ENCODE peak calls at places on chromosomes 4 and X, in six cellular contexts. F is GM23248, C is astrocyte, W is PC-3, Y is GM23338, H is PC-9. T is an unnamed sample. For H4K20me1, the result is how much of the 10 kb centered on the place peaks cover.

GRCh38 chr4:83293305-83294046 is 8.9 kb upstream of the COQ2 start:
- DNase-seq in F (no peak), C (no peak), W (no peak), Y (no peak), H (no peak), T (no peak)

GRCh38 chr4:10096976-10097330 is 19.6 kb downstream of the WDR1 start:
- DNase-seq in F (no peak), C (no peak), W (no peak), Y (no peak), H (no peak), T (no peak)

GRCh38 chr4:161702287-161702686 is 461.5 kb downstream of the FSTL5 start:
- DNase-seq in F (no peak), C (no peak), W (peak), Y (peak), H (no peak), T (no peak)

GRCh38 chrX:119688856-119689455 is 4.0 kb downstream of the SEPTIN6 start:
- DNase-seq in F (no peak), C (no peak), W (no peak), Y (no peak), H (no peak), T (no peak)

GRCh38 chr4:70601422-70602039 is 9.5 kb downstream of the AMBN start:
- DNase-seq in F (peak), C (peak), W (peak), Y (peak), H (peak), T (peak)

GRCh38 chr4:168449740-168450442 is 30.4 kb downstream of the DDX60L start:
- DNase-seq in F (peak), C (peak), W (peak), Y (no peak), H (no peak), T (peak)

GRCh38 chr4:147361726-147362125 is 119.2 kb upstream of the EDNRA start:
- DNase-seq in F (peak), C (peak), W (peak), Y (no peak), H (peak), T (no peak)

GRCh38 chr4:152672403-152673092 is 7.2 kb downstream of the TMEM154 start:
- DNase-seq in F (no peak), C (no peak), W (no peak), Y (no peak), H (no peak), T (no peak)

GRCh38 chr4:73006286-73006990 is 63.1 kb downstream of the COX18 start:
- DNase-seq in F (no peak), C (no peak), W (no peak), Y (no peak), H (no peak), T (no peak)

GRCh38 chrX:123230798-123231197 is 46.7 kb downstream of the GRIA3 start:
- DNase-seq in F (no peak), C (no peak), W (no peak), Y (peak), H (no peak), T (no peak)

GRCh38 chr4:82715731-82716617 is 82.6 kb downstream of the SCD5 start:
- DNase-seq in F (peak), C (peak), W (no peak), Y (no peak), H (no peak), T (no peak)

GRCh38 chr4:156766846-156767245 is 204.8 kb downstream of the PDGFC start:
- DNase-seq in F (peak), C (peak), W (no peak), Y (no peak), H (no peak), T (no peak)

GRCh38 chr4:29704059-29704458 is 1016.1 kb upstream of the PCDH7 start:
- DNase-seq in F (no peak), C (no peak), W (no peak), Y (no peak), H (no peak), T (no peak)

GRCh38 chr4:181541396-181541795 is 701.8 kb upstream of the TENM3 start:
- DNase-seq in F (no peak), C (peak), W (no peak), Y (no peak), H (no peak), T (no peak)

GRCh38 chr4:19167321-19167720 is 1084.4 kb upstream of the SLIT2 start:
- DNase-seq in F (no peak), C (no peak), W (no peak), Y (no peak), H (no peak), T (no peak)

GRCh38 chr4:112403072-112403945 is 106.1 kb downstream of the ALPK1 start:
- DNase-seq in F (no peak), C (no peak), W (no peak), Y (peak), H (no peak), T (no peak)

GRCh38 chr4:108762559-108763225 is at the start of gene ETNPPL:
- DNase-seq in F (peak), C (no peak), W (peak), Y (peak), H (no peak), T (no peak)
- TF ChIP-seq EZH2 in F (no peak), C (peak), W (peak), Y (no peak), H (no peak), T (peak)

GRCh38 chr4:4488405-4489404 is 53.1 kb downstream of the STX18 start:
- DNase-seq in F (peak), C (peak), W (peak), Y (peak), H (peak), T (peak)

GRCh38 chr4:4490041-4490440 is 51.8 kb downstream of the STX18 start:
- DNase-seq in F (peak), C (no peak), W (peak), Y (no peak), H (no peak), T (no peak)

GRCh38 chr4:4485806-4486205 is 56.0 kb downstream of the STX18 start:
- DNase-seq in F (no peak), C (no peak), W (no peak), Y (no peak), H (no peak), T (no peak)

GRCh38 chr4:4490816-4491215 is 51.0 kb downstream of the STX18 start:
- DNase-seq in F (no peak), C (no peak), W (no peak), Y (no peak), H (no peak), T (no peak)

DNA sequence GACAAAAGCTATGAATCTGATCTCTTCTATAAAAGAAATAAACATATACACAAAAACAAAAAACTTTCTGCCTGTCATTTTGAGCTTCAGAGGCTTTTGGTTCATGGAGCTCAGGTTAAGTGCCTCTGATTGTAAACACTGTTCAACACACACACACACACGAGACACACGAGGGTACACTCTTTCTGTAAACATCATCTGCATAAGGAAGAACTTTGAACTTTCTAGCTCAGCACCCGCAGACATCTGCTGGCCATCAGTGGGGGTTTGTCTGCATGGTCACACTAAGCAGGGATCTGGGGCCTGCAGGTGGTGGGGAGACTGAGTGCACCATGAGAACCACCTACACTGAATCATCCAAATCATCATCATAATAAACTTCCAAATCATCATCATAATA is 54.9 kb downstream of the STX18 start:
- DNase-seq in F (no peak), C (no peak), W (no peak), Y (no peak), H (no peak), T (no peak)
- H4K20me1 ChIP-seq in F (under half), C (half or more), W (under half), Y (under half), H (under half), T (under half)

DNA sequence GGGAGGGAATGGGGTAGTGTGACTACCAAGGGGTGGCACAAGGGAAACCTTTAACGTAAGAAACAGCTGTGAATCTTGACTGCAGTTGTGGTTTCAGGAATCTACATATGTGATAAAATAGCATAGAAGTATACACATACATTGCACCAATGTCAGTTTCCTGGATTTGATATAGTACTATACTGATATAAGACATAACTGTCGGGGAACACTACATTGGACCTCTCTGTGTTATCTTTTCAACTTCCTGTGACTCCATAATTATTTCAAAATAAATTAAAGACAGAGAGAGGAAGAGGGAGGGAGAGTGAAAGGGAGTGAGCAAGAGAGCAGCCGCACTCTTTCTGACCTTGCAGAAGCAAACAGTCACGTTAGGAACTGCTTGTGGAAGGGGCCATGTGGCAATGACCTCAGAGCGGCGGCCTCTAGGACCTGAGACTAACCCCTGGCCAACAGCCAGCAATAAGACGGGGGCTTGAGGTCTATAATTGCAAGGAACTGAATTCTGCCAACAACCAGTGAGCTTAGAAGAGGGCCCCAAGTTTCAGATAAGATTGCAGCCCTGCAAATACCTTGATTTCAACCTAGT is 47.4 kb downstream of the NALF2 start:
- DNase-seq in F (no peak), C (no peak), W (no peak), Y (no peak), H (no peak), T (no peak)
- TF ChIP-seq EZH2 in F (no peak), C (no peak), W (no peak), Y (no peak), H (no peak), T (no peak)

GRCh38 chr4:1239949-1240305 is 9.0 kb downstream of the CTBP1 start:
- DNase-seq in F (no peak), C (no peak), W (no peak), Y (peak), H (no peak), T (no peak)

GRCh38 chr4:1236103-1236641 is 12.8 kb downstream of the CTBP1 start:
- DNase-seq in F (no peak), C (no peak), W (no peak), Y (peak), H (no peak), T (no peak)

GRCh38 chr4:1239141-1239948 is 9.6 kb downstream of the CTBP1 start:
- DNase-seq in F (no peak), C (no peak), W (no peak), Y (peak), H (no peak), T (no peak)

GRCh38 chr4:1238676-1239000 is 10.3 kb downstream of the CTBP1 start:
- DNase-seq in F (no peak), C (no peak), W (no peak), Y (peak), H (no peak), T (no peak)

GRCh38 chr4:1237981-1238675 is 10.8 kb downstream of the CTBP1 start:
- DNase-seq in F (no peak), C (no peak), W (no peak), Y (peak), H (no peak), T (no peak)
- H4K20me1 ChIP-seq in F (under half), C (half or more), W (under half), Y (under half), H (half or more), T (under half)

GRCh38 chrX:104117753-104118152 is 5.4 kb downstream of the ZCCHC18 start:
- DNase-seq in F (no peak), C (no peak), W (no peak), Y (no peak), H (no peak), T (no peak)
- TF ChIP-seq EZH2 in F (no peak), C (no peak), W (no peak), Y (no peak), H (no peak), T (no peak)

DNA sequence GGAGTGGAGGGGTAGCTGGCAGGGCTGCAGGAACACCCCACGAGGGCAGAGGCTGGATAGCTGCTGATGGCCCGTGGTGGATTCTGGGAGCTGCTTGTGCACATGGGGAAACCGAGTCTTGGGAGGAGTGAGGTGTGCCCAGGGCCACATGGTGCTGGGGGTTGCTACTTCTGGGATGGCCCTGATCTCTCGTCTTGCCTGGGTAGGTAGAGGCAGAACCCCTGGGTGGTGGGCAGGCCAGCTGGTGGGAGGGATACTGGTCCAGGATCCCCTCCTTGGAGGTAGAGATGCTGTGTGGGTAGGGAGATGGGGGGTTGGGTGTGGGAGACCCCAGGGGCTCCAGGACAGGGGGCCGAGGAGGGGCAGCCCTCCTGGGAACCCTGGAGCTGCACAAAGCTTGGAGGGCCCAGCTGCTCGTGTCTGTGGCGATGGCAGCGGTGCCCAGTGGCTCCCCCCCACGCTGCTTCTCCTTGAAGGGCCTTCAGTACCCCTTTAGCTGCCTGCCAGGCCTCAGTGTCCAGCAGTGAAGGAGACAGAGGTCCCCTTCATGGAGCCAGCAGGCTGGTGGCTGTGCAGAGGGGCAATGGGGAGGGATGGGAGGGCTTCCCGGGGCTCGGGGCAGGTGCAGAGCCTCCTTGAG is 3.2 kb downstream of the NAT8L start:
- DNase-seq in F (no peak), C (no peak), W (no peak), Y (no peak), H (no peak), T (no peak)
- H4K20me1 ChIP-seq in F (under half), C (under half), W (under half), Y (under half), H (under half), T (under half)

DNA sequence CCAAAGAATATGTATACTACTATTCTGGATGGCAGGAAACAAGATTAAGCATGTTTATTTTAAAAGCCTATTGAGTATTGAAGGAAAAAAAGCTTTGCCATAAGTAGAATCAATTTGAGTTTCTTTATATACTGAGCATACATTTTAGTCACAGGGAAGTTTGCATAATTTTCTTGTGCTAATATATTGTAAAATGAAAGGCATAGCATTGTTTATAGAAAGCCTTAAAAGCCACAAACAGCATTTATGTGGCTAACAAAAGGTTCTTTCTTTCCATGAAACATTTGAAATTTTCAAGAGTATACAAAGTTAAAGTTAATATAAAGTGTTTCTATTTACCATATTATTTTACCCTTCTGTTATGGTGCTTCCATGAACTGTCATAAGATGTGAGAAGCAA is 1133.8 kb upstream of the PCDH10 start:
- DNase-seq in F (no peak), C (no peak), W (no peak), Y (no peak), H (no peak), T (no peak)
- TF ChIP-seq EZH2 in F (no peak), C (no peak), W (no peak), Y (no peak), H (no peak), T (no peak)

GRCh38 chr4:76601791-76602190 is 166.8 kb downstream of the SHROOM3 start:
- DNase-seq in F (peak), C (peak), W (no peak), Y (no peak), H (no peak), T (no peak)

GRCh38 chr4:76605099-76605563 is 170.1 kb downstream of the SHROOM3 start:
- DNase-seq in F (peak), C (no peak), W (no peak), Y (no peak), H (no peak), T (no peak)

GRCh38 chr4:76597423-76597979 is 162.5 kb downstream of the SHROOM3 start:
- DNase-seq in F (no peak), C (no peak), W (no peak), Y (no peak), H (no peak), T (no peak)

GRCh38 chr4:76596713-76597112 is 161.7 kb downstream of the SHROOM3 start:
- DNase-seq in F (no peak), C (no peak), W (no peak), Y (no peak), H (no peak), T (no peak)

DNA sequence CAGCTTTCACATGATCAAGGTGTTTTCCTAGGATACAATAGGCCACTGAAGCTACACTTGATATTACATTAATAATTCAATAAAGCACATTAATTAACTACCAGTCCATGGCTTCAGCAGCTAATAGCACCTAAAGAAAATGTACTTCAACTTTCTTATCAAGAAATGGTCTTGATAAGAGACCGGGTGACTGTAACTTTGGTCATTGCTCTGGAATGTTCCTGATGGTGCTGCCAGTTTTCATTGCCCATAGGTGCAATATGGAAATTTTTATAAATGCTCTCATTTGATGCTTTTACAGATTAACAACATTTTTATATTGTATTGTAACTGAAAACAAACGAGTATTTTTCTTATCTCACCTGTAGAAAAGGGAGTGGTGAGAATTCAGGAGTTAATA is 165.4 kb downstream of the SHROOM3 start:
- DNase-seq in F (no peak), C (no peak), W (no peak), Y (no peak), H (no peak), T (no peak)
- H4K20me1 ChIP-seq in F (under half), C (under half), W (under half), Y (under half), H (under half), T (under half)

DNA sequence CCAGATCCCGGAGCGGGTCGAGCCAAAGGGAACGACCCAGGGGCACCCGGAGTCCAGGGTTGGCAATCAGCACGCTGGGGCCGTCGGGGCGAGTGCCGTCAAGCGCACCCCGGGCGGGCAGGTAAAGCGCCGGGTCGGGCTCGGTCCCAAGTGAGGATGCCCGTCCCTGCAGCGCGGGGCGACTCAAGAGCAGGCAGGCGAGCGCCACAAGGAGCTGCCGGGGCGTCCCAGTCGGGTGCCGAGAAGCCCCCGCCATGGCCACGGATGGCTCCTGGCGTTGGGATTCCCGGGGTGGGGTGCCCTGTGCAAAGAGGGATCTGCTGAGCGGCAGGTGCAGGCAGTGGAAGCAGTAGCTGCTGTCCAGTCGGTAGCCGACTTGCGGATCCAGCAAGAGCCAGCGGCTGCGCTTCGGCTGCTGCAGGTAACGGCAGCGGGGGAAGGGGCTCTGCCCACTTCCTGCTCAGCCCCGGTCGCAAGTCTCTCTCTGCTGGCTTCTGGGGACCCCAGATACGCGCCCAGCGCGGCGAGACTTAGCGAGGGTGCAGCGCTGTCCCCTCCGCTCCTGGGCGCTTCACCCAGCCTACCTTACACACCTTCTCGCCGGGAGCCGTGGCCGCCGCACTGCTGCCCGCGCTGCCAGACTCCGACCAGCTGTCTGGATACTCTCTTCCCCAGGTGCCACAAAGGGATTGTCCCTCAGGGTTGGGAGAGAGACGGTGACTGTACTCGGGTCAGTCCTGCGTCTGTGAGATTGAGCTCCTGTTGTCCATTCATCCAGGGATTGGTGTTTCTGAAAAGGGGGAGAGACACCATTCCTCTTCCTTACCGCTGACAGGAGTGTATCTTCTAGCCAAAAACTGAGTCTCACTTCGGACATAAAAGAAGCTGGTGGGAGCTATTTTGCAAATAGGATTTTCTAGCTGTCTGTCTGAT is at the start of gene FREM3:
- DNase-seq in F (peak), C (no peak), W (no peak), Y (peak), H (no peak), T (no peak)
- TF ChIP-seq EZH2 in F (no peak), C (no peak), W (peak), Y (peak), H (no peak), T (peak)

GRCh38 chr4:186593587-186593973 is 38.2 kb upstream of the MTNR1A start:
- DNase-seq in F (no peak), C (no peak), W (no peak), Y (no peak), H (no peak), T (no peak)
- H4K20me1 ChIP-seq in F (under half), C (half or more), W (under half), Y (under half), H (under half), T (under half)

T was measured in keratinocyte.